ENCODE peak calls at places on chromosome 4, in four cellular contexts. C, Q, F and B are unnamed samples. For H3K4me1, the result is how much of the 10 kb centered on the place peaks cover.

GRCh38 chr4:101287332-101287731 is 60.0 kb downstream of the PPP3CA start:
- DNase-seq in C (no peak), Q (no peak), F (no peak), B (no peak)

GRCh38 chr4:155426953-155427352 is 50.2 kb upstream of the MAP9 start:
- DNase-seq in C (no peak), Q (no peak), F (no peak), B (no peak)

GRCh38 chr4:99664703-99665102 is 7.1 kb upstream of the C4orf54 start:
- DNase-seq in C (no peak), Q (no peak), F (no peak), B (no peak)

GRCh38 chr4:157572291-157572690 is 351.8 kb downstream of the GRIA2 start:
- DNase-seq in C (no peak), Q (no peak), F (no peak), B (no peak)

GRCh38 chr4:156293657-156294297 is 340.1 kb upstream of the CTSO start:
- DNase-seq in C (no peak), Q (no peak), F (peak), B (no peak)

GRCh38 chr4:100290585-100290984 is 100.3 kb upstream of the DDIT4L start:
- DNase-seq in C (no peak), Q (no peak), F (peak), B (no peak)

GRCh38 chr4:2363056-2363719 is 55.3 kb downstream of the ZFYVE28 start:
- DNase-seq in C (no peak), Q (peak), F (no peak), B (peak)

GRCh38 chr4:161314371-161314770 is 849.4 kb downstream of the FSTL5 start:
- DNase-seq in C (no peak), Q (no peak), F (no peak), B (no peak)

GRCh38 chr4:177393236-177393635 is 49.0 kb downstream of the AGA start:
- DNase-seq in C (no peak), Q (no peak), F (no peak), B (no peak)

GRCh38 chr4:130288576-130288975 is 1192.6 kb downstream of the C4orf33 start:
- DNase-seq in C (no peak), Q (no peak), F (no peak), B (no peak)

GRCh38 chr4:111435986-111436744 is 709.1 kb upstream of the FAM241A start:
- DNase-seq in C (no peak), Q (no peak), F (no peak), B (no peak)

GRCh38 chr4:57100979-57101629 is 9.1 kb downstream of the IGFBP7 start:
- DNase-seq in C (no peak), Q (no peak), F (no peak), B (no peak)

GRCh38 chr4:86788826-86789225 is 60.4 kb downstream of the SLC10A6 start:
- DNase-seq in C (no peak), Q (no peak), F (no peak), B (no peak)

GRCh38 chr4:88756149-88756548 is 58.5 kb upstream of the NAP1L5 start:
- DNase-seq in C (no peak), Q (no peak), F (no peak), B (no peak)

GRCh38 chr4:88753658-88754431 is 56.2 kb upstream of the NAP1L5 start:
- DNase-seq in C (no peak), Q (no peak), F (no peak), B (no peak)

GRCh38 chr4:88757067-88757466 is 59.4 kb upstream of the NAP1L5 start:
- DNase-seq in C (no peak), Q (no peak), F (no peak), B (no peak)

GRCh38 chr4:88757776-88758175 is 60.1 kb upstream of the NAP1L5 start:
- DNase-seq in C (no peak), Q (no peak), F (no peak), B (no peak)

DNA sequence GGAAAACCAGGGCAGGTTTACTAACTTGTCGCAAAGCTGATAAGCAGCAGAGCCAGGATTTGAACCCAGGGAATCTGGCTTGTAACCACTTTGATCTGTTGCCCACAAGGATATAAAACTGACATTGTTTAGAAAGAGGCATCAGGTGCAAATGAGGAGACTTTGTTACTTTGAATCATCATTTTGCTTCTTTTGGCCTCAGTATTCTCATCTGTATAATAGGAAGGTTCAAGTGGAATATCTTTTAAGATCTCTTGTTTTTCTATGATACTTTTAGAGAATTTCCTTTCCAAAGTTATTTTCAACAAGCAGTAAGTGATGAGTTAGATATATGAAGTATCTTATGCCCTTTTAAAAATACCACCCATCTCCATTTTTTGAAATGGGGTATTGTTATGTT is 57.8 kb upstream of the NAP1L5 start:
- DNase-seq in C (no peak), Q (no peak), F (no peak), B (no peak)
- H3K4me1 ChIP-seq in C (under half), Q (under half), F (under half), B (under half)

DNA sequence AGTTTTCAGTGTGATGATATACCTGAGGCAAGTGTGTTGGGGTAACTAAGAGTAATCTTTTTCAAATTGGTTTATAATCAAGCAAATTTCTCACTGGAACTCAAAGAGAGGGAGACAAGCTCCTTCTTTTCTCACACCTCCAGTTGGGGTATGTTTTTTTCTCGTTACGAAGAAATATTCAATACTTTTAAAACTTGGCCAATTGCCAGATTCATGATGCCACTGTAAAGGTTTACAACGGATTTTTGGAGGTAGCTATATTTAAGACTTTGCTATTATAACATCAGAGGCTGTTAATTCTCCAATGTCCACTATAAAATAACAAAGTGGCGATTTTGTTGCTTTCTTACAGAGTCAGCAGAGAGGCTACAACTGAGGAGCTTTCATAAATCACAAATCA is 49.2 kb upstream of the ATP8A1 start:
- DNase-seq in C (no peak), Q (no peak), F (no peak), B (no peak)
- H3K4me1 ChIP-seq in C (under half), Q (under half), F (under half), B (under half)

GRCh38 chr4:185566972-185567749 is 31.9 kb upstream of the PDLIM3 start:
- DNase-seq in C (no peak), Q (no peak), F (no peak), B (no peak)
- H3K4me1 ChIP-seq in C (under half), Q (under half), F (under half), B (under half)

GRCh38 chr4:89334311-89334710 is 26.7 kb upstream of the GPRIN3 start:
- DNase-seq in C (no peak), Q (no peak), F (no peak), B (no peak)

GRCh38 chr4:89331637-89332544 is 24.3 kb upstream of the GPRIN3 start:
- DNase-seq in C (no peak), Q (no peak), F (no peak), B (no peak)

GRCh38 chr4:89329280-89329679 is 21.7 kb upstream of the GPRIN3 start:
- DNase-seq in C (no peak), Q (no peak), F (no peak), B (no peak)

GRCh38 chr4:89334830-89335229 is 27.2 kb upstream of the GPRIN3 start:
- DNase-seq in C (no peak), Q (no peak), F (no peak), B (no peak)

GRCh38 chr4:89331197-89331596 is 23.6 kb upstream of the GPRIN3 start:
- DNase-seq in C (no peak), Q (no peak), F (no peak), B (no peak)
- H3K4me1 ChIP-seq in C (under half), Q (under half), F (under half), B (under half)

DNA sequence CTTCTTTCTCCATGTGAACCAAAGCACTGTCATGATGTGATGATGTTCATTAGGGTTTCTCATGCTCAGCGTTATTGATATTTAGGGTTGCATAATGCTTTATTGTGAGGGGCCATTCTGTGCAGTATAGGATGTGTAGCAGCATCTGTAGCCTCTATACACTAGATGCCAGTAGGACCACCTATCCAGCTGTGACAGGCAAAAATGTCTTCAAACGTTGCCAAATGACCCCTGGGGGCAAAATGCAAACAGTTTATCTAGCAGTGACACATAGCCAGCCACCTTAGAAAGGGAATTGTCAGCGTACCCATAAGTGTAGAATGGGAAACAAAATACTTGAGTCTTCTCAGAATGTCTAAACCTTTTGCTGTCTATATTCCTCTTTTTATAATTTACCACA is 18.8 kb downstream of the NFKB1 start:
- DNase-seq in C (no peak), Q (no peak), F (no peak), B (no peak)
- H3K4me1 ChIP-seq in C (half or more), Q (under half), F (under half), B (under half)

GRCh38 chr4:169148851-169149250 is 121.9 kb downstream of the SH3RF1 start:
- DNase-seq in C (no peak), Q (no peak), F (no peak), B (no peak)
- H3K4me1 ChIP-seq in C (under half), Q (under half), F (under half), B (under half)

DNA sequence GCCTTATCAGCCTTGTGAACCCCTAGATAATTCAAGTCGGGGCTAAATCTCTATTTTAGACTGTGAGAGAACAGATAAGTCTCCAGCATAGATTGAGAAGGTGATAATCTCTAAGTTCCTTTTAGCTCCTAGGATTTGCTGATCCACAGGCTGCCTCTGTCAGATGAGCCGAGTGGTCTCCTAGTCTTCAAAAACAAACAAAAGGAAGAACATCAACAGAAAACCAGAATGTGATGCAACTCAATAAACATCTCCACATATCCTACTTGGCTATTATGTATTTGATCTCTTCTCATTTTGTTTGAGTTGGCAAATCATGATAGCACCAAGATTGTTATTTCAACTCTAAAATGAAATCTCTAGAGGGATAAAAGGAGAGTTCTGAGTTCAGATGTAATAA is 88.4 kb upstream of the SLC7A11 start:
- DNase-seq in C (no peak), Q (no peak), F (no peak), B (no peak)
- H3K4me1 ChIP-seq in C (under half), Q (under half), F (under half), B (under half)

GRCh38 chr4:39609454-39609911 is 29.2 kb downstream of the SMIM14 start:
- DNase-seq in C (no peak), Q (no peak), F (peak), B (no peak)

GRCh38 chr4:39617534-39617933 is 21.1 kb downstream of the SMIM14 start:
- DNase-seq in C (no peak), Q (no peak), F (no peak), B (no peak)

GRCh38 chr4:39614487-39615162 is 24.0 kb downstream of the SMIM14 start:
- DNase-seq in C (no peak), Q (no peak), F (peak), B (no peak)

GRCh38 chr4:39616651-39617050 is 22.0 kb downstream of the SMIM14 start:
- DNase-seq in C (no peak), Q (no peak), F (no peak), B (no peak)

DNA sequence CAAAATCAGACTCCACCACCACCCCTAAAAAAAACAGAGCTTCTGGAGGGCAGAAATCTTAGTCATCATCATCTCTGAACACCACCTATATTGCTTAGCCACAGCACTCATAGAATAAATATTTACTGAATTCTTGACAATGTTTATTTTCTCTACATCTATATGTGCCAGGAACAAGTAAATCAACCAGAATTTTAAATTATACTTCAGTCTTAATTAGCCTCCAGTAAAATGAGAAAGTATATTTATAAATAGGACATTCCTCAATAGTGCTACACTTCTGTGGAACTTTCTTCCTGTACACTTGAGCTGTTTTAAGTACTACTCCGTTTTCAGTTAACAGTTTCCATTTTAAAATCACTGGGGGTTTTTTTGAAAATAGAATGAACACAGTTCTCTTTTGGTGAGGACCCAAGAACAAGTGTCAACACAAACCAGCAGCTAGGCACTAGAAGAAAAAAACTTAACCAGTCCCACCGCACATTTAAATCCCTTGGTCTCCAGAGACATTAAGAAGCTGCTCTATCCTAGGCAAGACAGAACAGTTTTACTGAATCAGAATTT is 25.5 kb downstream of the SMIM14 start:
- DNase-seq in C (no peak), Q (no peak), F (peak), B (no peak)
- H3K4me1 ChIP-seq in C (under half), Q (under half), F (under half), B (under half)